ENCODE peak calls at places on chromosomes 7 and 10, in five cellular contexts. V is activated T-cell treated with anti-CD3 and anti-CD28 coated beads, Interleukin-2, amount 50 U/mL, for 72 hours; J is chondrocyte; Q is naive thymus-derived CD4-positive, alpha-beta T cell; D is T-helper 2 cell. Z is an unnamed sample.

GRCh38 chr7:69934475-69934903 is 336.2 kb downstream of the AUTS2 start:
- DNase-seq in V (no peak), J (no peak), D (no peak), Q (no peak), Z (no peak)

GRCh38 chr7:44748042-44748947 is at the start of gene ZMIZ2:
- DNase-seq in Q (peak; percentile 87), J (peak; percentile 95), V (peak; percentile 97), D (peak; percentile 86), Z (peak; percentile 60)

GRCh38 chr10:5876181-5876768 is 13.4 kb downstream of the ANKRD16 start:
- DNase-seq in J (no peak), V (no peak), D (no peak), Q (no peak), Z (no peak)

GRCh38 chr10:101816913-101817541 is 1.2 kb downstream of the OGA start:
- DNase-seq in Q (no peak), V (no peak), J (no peak), D (no peak), Z (no peak)

GRCh38 chr7:85765698-85766298 is 578.9 kb upstream of the SEMA3D start:
- DNase-seq in Q (no peak), V (no peak), J (peak; percentile 10), D (no peak), Z (no peak)

GRCh38 chr10:18313626-18314025 is 173.4 kb downstream of the CACNB2 start:
- DNase-seq in Q (no peak), D (no peak), J (no peak), V (no peak), Z (no peak)

GRCh38 chr10:99235469-99235871 is at the start of gene HPSE2:
- DNase-seq in Q (no peak), V (no peak), D (no peak), J (no peak), Z (no peak)

GRCh38 chr10:99292159-99292558 is 37.0 kb upstream of the CNNM1 start:
- DNase-seq in Q (no peak), J (no peak), D (no peak), V (no peak), Z (no peak)

GRCh38 chr10:81874878-81875679 is at the start of gene NRG3:
- DNase-seq in Q (no peak), J (no peak), D (no peak), V (no peak), Z (no peak)

GRCh38 chr7:142158741-142159496 is 47.4 kb downstream of the MGAM2 start:
- DNase-seq in Q (no peak), D (no peak), J (no peak), V (no peak), Z (no peak)